ENCODE peak calls at places on chromosomes 5 and 9, in six cellular contexts. R, C, I, A, J and G are unnamed samples.

GRCh38 chr9:105608685-105609598 is 51.0 kb downstream of the FKTN start:
- DNase-seq in A (no peak), I (no peak), R (no peak), J (no peak), C (no peak), G (peak)

GRCh38 chr5:111225926-111226325 is 1.7 kb downstream of the CAMK4 start:
- DNase-seq in J (no peak), I (no peak), A (no peak), C (no peak), R (no peak), G (no peak)

GRCh38 chr5:150044334-150044681 is 42.0 kb downstream of the CSF1R start:
- DNase-seq in R (no peak), C (no peak), J (no peak), A (no peak), I (no peak), G (no peak)

GRCh38 chr9:129451089-129451656 is 169.7 kb downstream of the C9orf50 start:
- DNase-seq in I (no peak), A (no peak), R (peak), J (no peak), C (no peak), G (no peak)

GRCh38 chr9:86257406-86257805 is 2.1 kb downstream of the C9orf153 start:
- DNase-seq in R (no peak), J (no peak), I (no peak), C (no peak), A (no peak), G (no peak)

GRCh38 chr9:107239474-107239873 is 43.6 kb upstream of the RAD23B start:
- DNase-seq in C (no peak), R (no peak), A (no peak), I (no peak), J (no peak), G (no peak)

GRCh38 chr5:125961150-125961549 is 462.1 kb upstream of the GRAMD2B start:
- DNase-seq in A (no peak), R (no peak), C (no peak), I (no peak), J (no peak), G (no peak)

GRCh38 chr5:57681942-57682341 is 199.3 kb upstream of the ACTBL2 start:
- DNase-seq in C (no peak), A (no peak), I (no peak), R (no peak), J (no peak), G (no peak)

GRCh38 chr5:139004374-139005307 is 129.5 kb upstream of the LRRTM2 start:
- DNase-seq in I (no peak), A (no peak), J (no peak), R (no peak), C (no peak), G (no peak)

GRCh38 chr9:28051559-28051958 is 478.3 kb upstream of the C9orf72 start:
- DNase-seq in R (no peak), J (no peak), I (no peak), A (no peak), C (no peak), G (no peak)

GRCh38 chr9:124776952-124777645 is at the start of gene OLFML2A:
- DNase-seq in C (no peak), A (no peak), R (peak), J (peak), I (peak), G (no peak)

GRCh38 chr9:110919609-110920008 is 118.7 kb downstream of the LPAR1 start:
- DNase-seq in J (no peak), R (no peak), I (no peak), A (no peak), C (no peak), G (peak)

GRCh38 chr9:90808890-90809685 is 7.5 kb downstream of the SYK start:
- DNase-seq in I (no peak), J (peak), R (no peak), C (no peak), A (peak), G (no peak)

GRCh38 chr5:16160706-16161105 is 18.9 kb downstream of the MARCHF11 start:
- DNase-seq in I (no peak), C (no peak), R (peak), J (peak), A (no peak), G (peak)

GRCh38 chr5:910769-911160 is 18.1 kb downstream of the TRIP13 start:
- DNase-seq in C (no peak), R (no peak), A (no peak), I (no peak), J (no peak), G (no peak)

GRCh38 chr9:14400658-14400995 is 86.7 kb upstream of the NFIB start:
- DNase-seq in A (peak), I (no peak), C (peak), R (no peak), J (no peak), G (peak)

GRCh38 chr9:81737871-81738507 is 48.6 kb upstream of the TLE1 start:
- DNase-seq in R (no peak), C (peak), I (no peak), J (peak), A (no peak), G (peak)

GRCh38 chr5:167701103-167701502 is 590.3 kb upstream of the WWC1 start:
- DNase-seq in C (no peak), A (no peak), R (no peak), J (no peak), I (no peak), G (no peak)

GRCh38 chr5:57097526-57097925 is 76.3 kb upstream of the GPBP1 start:
- DNase-seq in R (no peak), I (no peak), A (no peak), J (no peak), C (no peak), G (no peak)

GRCh38 chr9:89701221-89701798 is 96.5 kb downstream of the GADD45G start:
- DNase-seq in A (no peak), J (peak), C (no peak), R (no peak), I (no peak), G (no peak)

GRCh38 chr5:91225848-91226686 is 157.1 kb downstream of the ARRDC3 start:
- DNase-seq in J (peak), R (peak), A (no peak), I (no peak), C (peak), G (no peak)

GRCh38 chr9:89400398-89401116 is 82.3 kb downstream of the SECISBP2 start:
- DNase-seq in J (no peak), C (no peak), R (no peak), A (no peak), I (no peak), G (no peak)

GRCh38 chr9:80387828-80388227 is 816.1 kb downstream of the TLE4 start:
- DNase-seq in J (no peak), A (no peak), C (no peak), R (no peak), I (no peak), G (no peak)
- TF ChIP-seq POLR2A in J (no peak), A (no peak), C (no peak), R (no peak), I (no peak), G (no peak)

GRCh38 chr9:137242329-137243204 is 1.5 kb downstream of the TUBB4B start:
- DNase-seq in R (no peak), A (no peak), C (no peak), I (no peak), J (no peak), G (no peak)

GRCh38 chr9:137237759-137238726 is 3.0 kb upstream of the TUBB4B start:
- DNase-seq in C (no peak), R (peak), J (no peak), I (peak), A (no peak), G (no peak)

GRCh38 chr9:137241490-137242328 is 622 bp downstream of the TUBB4B start:
- DNase-seq in C (peak), I (no peak), A (peak), R (no peak), J (peak), G (no peak)

GRCh38 chr9:137240841-137241489 is at the start of gene TUBB4B:
- DNase-seq in C (peak), J (peak), R (peak), A (peak), I (peak), G (peak)

DNA sequence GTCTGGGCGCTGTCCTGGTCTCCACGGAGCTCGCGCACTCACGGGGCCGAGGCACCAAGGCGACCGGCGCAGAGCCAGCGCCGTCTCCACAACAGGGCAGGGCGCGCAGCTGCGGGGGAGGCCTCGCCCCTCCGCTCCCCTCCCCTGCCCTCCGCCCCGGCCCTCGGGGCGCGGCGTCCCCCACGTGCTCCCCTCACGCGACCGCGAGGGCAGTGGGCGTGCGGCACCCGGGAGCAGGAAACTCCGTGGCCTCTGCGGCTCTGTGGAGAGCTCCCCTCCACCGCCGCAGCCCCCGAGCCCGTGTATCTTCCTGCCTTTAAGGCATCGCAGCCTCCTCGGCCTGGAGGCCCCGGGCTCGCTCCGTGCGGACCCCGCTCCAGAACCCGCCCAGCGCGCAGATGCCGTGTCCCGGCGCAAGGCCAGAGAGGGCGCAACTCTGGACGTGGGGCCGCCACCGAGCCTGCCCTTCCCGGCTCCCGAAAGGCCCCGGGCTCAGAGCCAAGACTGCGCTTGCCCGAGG is 706 bp upstream of the TUBB4B start:
- DNase-seq in R (peak), J (peak), I (peak), C (peak), A (peak), G (peak)
- TF ChIP-seq POLR2A in R (no peak), J (peak), I (peak), C (no peak), A (no peak), G (peak)

GRCh38 chr9:136645903-136646754 is 16.6 kb upstream of the EGFL7 start:
- DNase-seq in R (peak), I (no peak), J (no peak), C (peak), A (no peak), G (no peak)

GRCh38 chr9:136646827-136647711 is 15.6 kb upstream of the EGFL7 start:
- DNase-seq in J (no peak), A (no peak), R (no peak), I (no peak), C (no peak), G (no peak)

GRCh38 chr9:136650648-136651047 is 12.1 kb upstream of the EGFL7 start:
- DNase-seq in C (no peak), R (no peak), J (no peak), A (no peak), I (no peak), G (no peak)

GRCh38 chr9:136651859-136652258 is 10.9 kb upstream of the EGFL7 start:
- DNase-seq in R (no peak), I (no peak), J (no peak), C (no peak), A (no peak), G (no peak)

GRCh38 chr9:136648746-136649145 is 14.0 kb upstream of the EGFL7 start:
- DNase-seq in A (peak), I (no peak), R (no peak), J (no peak), C (no peak), G (no peak)
- TF ChIP-seq POLR2A in A (no peak), I (no peak), R (no peak), J (no peak), C (no peak), G (no peak)

GRCh38 chr5:6659941-6660684 is 26.9 kb downstream of the SRD5A1 start:
- DNase-seq in J (peak), I (no peak), A (no peak), C (no peak), R (no peak), G (no peak)
- TF ChIP-seq POLR2A in J (no peak), I (no peak), A (no peak), C (no peak), R (no peak), G (no peak)

GRCh38 chr5:53478411-53479044 is 1.9 kb upstream of the FST start:
- DNase-seq in I (no peak), A (peak), R (peak), J (no peak), C (peak), G (peak)
- TF ChIP-seq POLR2A in I (no peak), A (no peak), R (no peak), J (no peak), C (no peak), G (peak)

GRCh38 chr9:97938081-97938644 is at the start of gene HEMGN:
- DNase-seq in A (no peak), C (no peak), I (no peak), J (peak), R (no peak), G (no peak)
- TF ChIP-seq POLR2A in A (no peak), C (no peak), I (no peak), J (no peak), R (no peak), G (no peak)

GRCh38 chr5:38410304-38410990 is 146.0 kb downstream of the LIFR start:
- DNase-seq in J (no peak), R (no peak), I (no peak), C (no peak), A (no peak), G (no peak)
- TF ChIP-seq POLR2A in J (no peak), R (no peak), I (no peak), C (no peak), A (no peak), G (no peak)

DNA sequence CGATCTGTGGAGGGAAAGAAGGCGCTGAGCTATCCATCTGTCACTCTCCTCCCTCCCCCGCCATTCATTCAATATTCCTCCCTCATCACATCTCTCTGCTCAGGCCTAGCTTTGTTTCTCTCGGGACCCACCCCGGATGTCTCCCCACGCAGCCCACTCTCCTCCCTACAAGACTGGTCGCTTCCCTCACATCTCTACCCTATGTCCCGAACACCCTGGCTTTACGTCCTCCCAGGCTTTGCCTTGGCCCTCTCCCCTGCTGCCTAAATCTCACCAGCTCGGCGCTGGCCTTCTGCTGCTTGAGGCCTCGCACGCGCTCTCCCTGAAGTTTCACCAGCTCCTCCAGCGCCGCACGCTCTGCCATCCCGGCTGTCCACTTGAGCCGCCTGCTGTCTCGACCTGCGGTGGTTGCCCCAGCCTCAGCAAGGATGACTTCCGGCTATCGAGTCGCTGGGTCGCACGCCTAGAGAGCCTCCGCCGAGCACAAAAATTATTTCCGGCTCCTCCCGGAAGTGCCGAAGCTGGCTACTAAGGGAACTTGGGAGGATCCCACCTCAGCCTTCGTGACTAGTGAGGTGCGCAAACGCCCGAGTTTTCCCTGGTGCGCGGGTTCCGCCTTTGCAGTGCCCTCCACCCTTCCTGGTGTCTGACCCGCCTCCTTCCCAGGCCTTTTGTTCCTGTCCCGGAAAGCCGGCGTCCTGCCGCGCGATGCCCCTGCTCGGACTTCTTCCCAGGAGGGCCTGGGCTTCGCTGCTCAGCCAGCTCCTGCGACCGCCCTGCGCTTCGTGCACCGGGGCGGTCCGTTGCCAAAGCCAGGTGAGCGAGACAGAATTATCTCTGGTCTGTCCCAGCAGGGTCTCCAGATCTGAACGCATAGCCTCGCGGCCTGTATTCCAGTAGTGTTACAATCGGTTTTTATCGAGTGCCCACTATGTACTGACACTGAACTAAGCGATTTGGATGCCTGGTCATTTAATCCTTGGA is at the start of the genes HARS1 and HARS2:
- DNase-seq in I (peak), R (peak), C (peak), J (peak), A (peak), G (peak)
- TF ChIP-seq POLR2A in I (peak), R (no peak), C (no peak), J (peak), A (no peak), G (peak)

GRCh38 chr5:95958308-95959014 is 3.2 kb downstream of the ELL2 start:
- DNase-seq in C (peak), J (peak), I (no peak), R (peak), A (no peak), G (peak)
- TF ChIP-seq POLR2A in C (no peak), J (no peak), I (no peak), R (no peak), A (no peak), G (no peak)